ENCODE peak calls at places on chromosomes 5 and 9, in five cellular contexts. I is AG09309; M is mesenteric fat pad; W is KG1; X is activated T-cell treated with anti-CD3 and anti-CD28 coated beads, Interleukin-2, amount 50 U/mL, for 24 hours. F is an unnamed sample.

GRCh38 chr9:135335691-135336181 is 143.8 kb upstream of the PPP1R26 start:
- DNase-seq in I (no peak), M (peak; percentile 77), W (no peak), X (no peak), F (no peak)

GRCh38 chr5:124732891-124733670 is 13.4 kb downstream of the ZNF608 start:
- DNase-seq in I (no peak), M (no peak), W (no peak), X (no peak), F (no peak)

GRCh38 chr9:69660304-69660703 is 11.9 kb downstream of the APBA1 start:
- DNase-seq in I (no peak), M (no peak), W (no peak), X (no peak), F (no peak)

GRCh38 chr5:58455066-58455465 is 4.8 kb downstream of the PLK2 start:
- DNase-seq in I (peak; percentile 70), M (no peak), W (no peak), X (no peak), F (no peak)

GRCh38 chr5:123084730-123085605 is 4.1 kb upstream of the PRDM6 start:
- DNase-seq in I (no peak), M (no peak), W (no peak), X (no peak), F (no peak)

GRCh38 chr9:36855443-36856315 is 178.4 kb downstream of the PAX5 start:
- DNase-seq in I (no peak), M (no peak), W (no peak), X (peak; percentile 43), F (no peak)

GRCh38 chr9:92094655-92095054 is 20.6 kb downstream of the SPTLC1 start:
- DNase-seq in I (no peak), M (no peak), W (no peak), X (peak; percentile 57), F (no peak)

GRCh38 chr5:10607666-10608442 is 44.0 kb downstream of the ANKRD33B start:
- DNase-seq in I (no peak), M (no peak), W (peak; percentile 76), X (no peak), F (peak; percentile 70)

GRCh38 chr5:122192883-122193496 is 63.6 kb downstream of the ZNF474 start:
- DNase-seq in I (no peak), M (no peak), W (peak; percentile 12), X (no peak), F (no peak)

GRCh38 chr5:67672633-67673032 is 476.0 kb upstream of the CD180 start:
- DNase-seq in I (no peak), M (no peak), W (no peak), X (no peak), F (no peak)

GRCh38 chr5:116297296-116297814 is 212.5 kb downstream of the COMMD10 start:
- DNase-seq in I (no peak), M (no peak), W (no peak), X (no peak), F (no peak)

GRCh38 chr5:5360878-5361520 is 61.5 kb upstream of the ICE1 start:
- DNase-seq in I (no peak), M (no peak), W (no peak), X (no peak), F (no peak)

GRCh38 chr5:83837261-83837894 is 116.7 kb upstream of the HAPLN1 start:
- DNase-seq in I (no peak), M (no peak), W (no peak), X (no peak), F (no peak)

GRCh38 chr5:74201334-74202081 is 439.0 kb downstream of the ENC1 start:
- DNase-seq in I (no peak), M (no peak), W (peak; percentile 47), X (no peak), F (no peak)

GRCh38 chr9:123851851-123852250 is 78.1 kb downstream of the DENND1A start:
- DNase-seq in I (no peak), M (no peak), W (no peak), X (no peak), F (no peak)

GRCh38 chr5:139808481-139809330 is 13.1 kb downstream of the PSD2 start:
- DNase-seq in I (no peak), M (no peak), W (no peak), X (peak; percentile 45), F (no peak)

GRCh38 chr5:68911840-68912690 is 181.7 kb upstream of the SLC30A5 start:
- DNase-seq in I (no peak), M (no peak), W (no peak), X (no peak), F (peak; percentile 53)

GRCh38 chr9:110994771-110995241 is 43.5 kb downstream of the LPAR1 start:
- DNase-seq in I (no peak), M (no peak), W (peak; percentile 58), X (no peak), F (peak; percentile 56)

F was measured in skeletal muscle cell.